ENCODE peak calls at places on chromosomes 13 and 19, in nine cellular contexts. X, O, Z, R, I, B, Q, K and V are unnamed samples.

GRCh38 chr19:33683881-33684549 is 62.3 kb downstream of the CHST8 start:
- DNase-seq in X (peak; percentile 44), O (no peak), Z (no peak), R (no peak), I (no peak), B (peak; percentile 10), Q (peak; percentile 60), K (no peak), V (peak; percentile 7)

GRCh38 chr19:36573948-36574726 is 1.0 kb upstream of the ZNF529 start:
- DNase-seq in X (no peak), O (no peak), Z (peak; percentile 7), R (no peak), I (no peak), B (peak; percentile 55), Q (no peak), K (no peak), V (no peak)

GRCh38 chr19:18879579-18880373 is 16.2 kb downstream of the CERS1 start:
- DNase-seq in X (no peak), O (no peak), Z (peak; percentile 87), R (no peak), I (peak; percentile 87), B (peak; percentile 39), Q (no peak), K (peak; percentile 19), V (no peak)

GRCh38 chr19:24065243-24065642 is 21.7 kb upstream of the ZNF254 start:
- DNase-seq in X (no peak), O (no peak), Z (no peak), R (no peak), I (no peak), B (no peak), Q (no peak), K (no peak), V (no peak)

GRCh38 chr13:41137241-41137640 is 4.6 kb upstream of the KBTBD6 start:
- DNase-seq in X (no peak), O (no peak), Z (no peak), R (no peak), I (no peak), B (peak; percentile 99), Q (no peak), K (peak; percentile 99), V (no peak)

GRCh38 chr13:30551194-30551593 is 66.5 kb upstream of the USPL1 start:
- DNase-seq in X (no peak), O (no peak), Z (no peak), R (no peak), I (no peak), B (peak; percentile 33), Q (no peak), K (no peak), V (no peak)

GRCh38 chr13:61410669-61411297 is 4.9 kb downstream of the PCDH20 start:
- DNase-seq in X (no peak), O (no peak), Z (no peak), R (no peak), I (no peak), B (peak; percentile 6), Q (no peak), K (no peak), V (no peak)

GRCh38 chr13:28678809-28679208 is 19.9 kb downstream of the POMP start:
- DNase-seq in X (no peak), O (no peak), Z (no peak), R (no peak), I (no peak), B (no peak), Q (no peak), K (no peak), V (no peak)

GRCh38 chr13:50911937-50912624 is 2.5 kb downstream of the RNASEH2B start:
- DNase-seq in X (peak; percentile 90), O (no peak), Z (peak; percentile 94), R (peak; percentile 89), I (peak; percentile 96), B (peak; percentile 59), Q (peak; percentile 95), K (peak; percentile 40), V (peak; percentile 43)

GRCh38 chr19:53553865-53554791 is 16.2 kb downstream of the ZNF331 start:
- DNase-seq in X (peak; percentile 90), O (no peak), Z (peak; percentile 88), R (peak; percentile 84), I (peak; percentile 86), B (peak; percentile 60), Q (peak; percentile 81), K (peak; percentile 55), V (no peak)

DNA sequence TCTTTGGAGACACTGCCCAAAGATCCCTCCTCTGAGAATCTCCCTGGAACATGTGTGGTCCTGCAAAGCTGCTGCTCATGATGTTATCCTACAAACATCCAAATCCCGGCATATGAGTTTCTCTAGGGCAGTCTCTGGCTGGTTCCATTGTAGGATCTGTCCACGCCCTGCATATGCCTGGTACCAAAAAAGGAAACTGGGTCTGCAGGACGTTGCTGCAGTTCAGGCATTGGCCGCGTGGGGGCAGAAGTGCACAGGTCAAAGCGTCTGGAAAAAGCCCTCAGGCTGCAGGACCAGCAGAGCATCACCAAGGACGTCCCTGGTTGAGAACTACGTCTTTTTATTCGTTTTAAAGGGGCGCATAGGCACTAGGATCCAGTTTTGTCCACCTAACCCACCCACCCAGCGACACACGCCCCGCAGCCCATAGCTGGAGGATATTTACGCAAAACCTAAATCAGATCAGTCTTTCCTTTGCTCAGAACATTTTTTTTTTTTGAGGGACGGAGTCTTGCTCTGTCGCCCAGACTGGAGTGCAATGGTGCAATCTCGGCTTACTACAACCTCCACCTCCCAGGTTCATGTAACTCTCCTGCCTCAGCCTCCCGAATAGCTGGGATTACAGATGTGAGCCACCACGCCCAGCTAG is 12.9 kb upstream of the ZNF564 start:
- DNase-seq in X (peak; percentile 89), O (no peak), Z (peak; percentile 92), R (peak; percentile 91), I (peak; percentile 95), B (peak; percentile 95), Q (peak; percentile 94), K (peak; percentile 62), V (peak; percentile 29)
- TF ChIP-seq CTCF in X (peak; percentile 90), O (peak; percentile 71), Z (peak; percentile 93), R (peak; percentile 91), I (peak; percentile 97), B (peak; percentile 92), Q (peak; percentile 97), K (peak; percentile 92), V (peak; percentile 93)

GRCh38 chr19:32576790-32577189 is 4.2 kb upstream of the PDCD5 start:
- DNase-seq in X (no peak), O (no peak), Z (no peak), R (no peak), I (no peak), B (no peak), Q (no peak), K (no peak), V (no peak)

GRCh38 chr19:32580353-32580900 is 563 bp upstream of the PDCD5 start:
- DNase-seq in X (no peak), O (no peak), Z (no peak), R (no peak), I (no peak), B (no peak), Q (peak; percentile 48), K (no peak), V (no peak)

GRCh38 chr19:32581704-32582164 is 744 bp downstream of the PDCD5 start:
- DNase-seq in X (peak; percentile 44), O (no peak), Z (peak; percentile 38), R (no peak), I (peak; percentile 55), B (peak; percentile 52), Q (peak; percentile 45), K (peak; percentile 23), V (peak; percentile 7)

DNA sequence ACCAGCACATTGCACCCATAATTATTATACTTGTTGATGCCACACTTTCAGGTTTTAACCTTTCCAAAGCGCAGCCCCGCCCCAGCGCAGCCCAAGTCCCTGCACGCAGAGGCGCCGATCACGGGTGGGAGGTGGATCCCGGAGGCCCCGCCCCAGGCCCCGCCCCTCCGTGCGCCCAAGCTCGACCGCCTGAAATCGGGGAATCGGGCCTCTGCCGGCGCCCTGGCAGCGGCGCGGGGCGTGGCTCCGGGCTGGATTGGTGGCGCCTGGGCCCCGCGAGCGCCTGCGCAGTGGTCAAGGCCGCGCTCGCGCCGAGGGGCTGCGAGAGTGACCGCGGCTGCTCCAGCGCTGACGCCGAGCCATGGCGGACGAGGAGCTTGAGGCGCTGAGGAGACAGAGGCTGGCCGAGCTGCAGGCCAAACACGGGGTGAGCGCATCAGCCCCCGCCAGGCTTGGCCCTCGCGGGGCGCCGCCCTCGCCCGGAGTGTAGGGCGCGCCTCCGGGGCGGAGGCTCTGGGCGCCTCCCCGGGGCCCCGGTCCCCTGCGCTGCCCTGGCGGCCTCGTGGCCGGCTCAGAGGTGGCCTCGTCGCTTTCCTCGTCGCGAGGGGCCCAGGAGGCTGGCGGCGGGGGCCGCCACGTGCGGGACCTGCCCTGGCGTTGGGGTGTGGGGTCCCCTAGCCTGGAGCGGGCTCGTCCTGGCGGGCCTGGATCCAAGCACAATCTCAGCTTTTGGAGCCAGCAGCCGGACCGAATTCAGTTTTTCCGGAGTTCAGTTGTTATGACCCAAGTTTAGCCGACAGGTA is at the start of gene PDCD5:
- DNase-seq in X (peak; percentile 98), O (peak; percentile 93), Z (peak; percentile 97), R (peak; percentile 98), I (peak; percentile 97), B (peak; percentile 83), Q (peak; percentile 97), K (peak; percentile 36), V (peak; percentile 70)
- TF ChIP-seq CTCF in X (no peak), O (no peak), Z (no peak), R (no peak), I (no peak), B (no peak), Q (no peak), K (no peak), V (no peak)

DNA sequence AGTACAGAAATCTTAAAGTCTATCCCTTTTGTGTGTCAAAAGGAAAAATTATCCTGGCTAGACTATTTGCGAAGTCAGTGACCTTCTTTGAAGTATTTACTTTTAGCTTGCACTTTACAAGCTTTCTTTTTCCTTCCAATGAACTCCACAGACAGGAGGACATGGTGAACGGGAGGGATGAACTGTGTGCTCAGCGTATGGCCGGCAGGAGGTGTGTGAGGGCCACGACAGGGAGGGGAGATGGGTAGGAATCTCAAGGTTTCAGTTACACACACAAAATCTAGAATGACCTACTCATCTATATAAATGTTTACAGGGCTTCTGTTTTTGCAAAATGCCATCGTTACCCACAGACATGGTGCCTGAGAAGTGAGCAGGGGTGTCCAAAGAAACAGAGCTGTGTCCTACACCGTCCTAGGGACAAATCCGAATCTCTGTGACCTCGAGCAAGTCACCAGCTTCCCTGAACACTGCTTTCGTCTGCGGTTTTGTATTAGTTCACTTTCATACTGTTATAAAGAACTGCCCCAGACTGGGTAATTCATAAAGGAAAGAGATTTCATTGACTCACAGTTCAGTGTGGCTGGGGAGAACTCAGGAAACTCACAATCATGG is 537.2 kb downstream of the LIG4 start:
- DNase-seq in X (no peak), O (no peak), Z (no peak), R (no peak), I (no peak), B (no peak), Q (peak; percentile 31), K (no peak), V (no peak)
- TF ChIP-seq CTCF in X (no peak), O (no peak), Z (no peak), R (no peak), I (no peak), B (no peak), Q (no peak), K (no peak), V (peak; percentile 41)

DNA sequence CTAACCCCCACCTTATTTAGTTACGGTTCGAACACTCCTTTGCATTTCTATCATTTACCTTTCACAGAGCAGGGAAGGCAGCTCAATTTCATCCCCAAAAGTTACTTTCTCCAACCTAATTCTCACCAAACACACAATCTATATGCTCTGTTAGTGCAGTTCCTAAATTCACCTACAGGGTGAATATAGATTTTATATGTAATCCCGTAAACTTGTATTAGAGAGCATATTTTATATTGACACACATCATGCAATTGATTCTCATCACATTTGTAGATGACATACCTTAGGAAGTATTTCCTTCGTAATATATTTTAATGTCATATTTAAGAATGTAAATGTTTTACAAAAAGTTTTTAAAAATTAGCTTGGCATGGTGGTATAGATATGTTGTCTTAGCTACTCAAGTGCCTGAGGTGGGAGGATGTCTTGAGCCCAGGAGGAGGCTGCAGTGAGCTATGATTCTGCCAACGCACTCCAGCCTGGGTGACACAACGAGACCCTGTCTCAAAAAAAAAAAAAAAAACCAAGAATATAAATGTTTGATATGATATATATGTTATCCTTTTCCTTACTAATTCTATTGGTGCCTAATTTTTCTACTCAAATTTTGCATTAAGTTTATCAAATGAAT is 57.3 kb upstream of the TNFRSF19 start:
- DNase-seq in X (no peak), O (no peak), Z (no peak), R (no peak), I (no peak), B (no peak), Q (no peak), K (no peak), V (no peak)
- TF ChIP-seq CTCF in X (no peak), O (no peak), Z (no peak), R (no peak), I (no peak), B (peak; percentile 21), Q (peak; percentile 66), K (no peak), V (no peak)